ENCODE peak calls at places on chromosomes 12 and 14, in eight cellular contexts. T is fibroblast of lung, B is psoas muscle, W is right cardiac atrium, F is mesenchymal stem cell, X is mesendoderm, H is spleen, E is gastrocnemius medialis. K is an unnamed sample. For H3K4me1, the result is how much of the 10 kb centered on the place peaks cover.

GRCh38 chr14:105075364-105076295 is 10.4 kb upstream of the GPR132 start:
- DNase-seq in T (peak), B (peak), W (peak), F (peak), X (peak), H (peak), E (no peak), K (peak)

GRCh38 chr12:26831959-26832816 is 806 bp downstream of the ITPR2 start:
- DNase-seq in T (peak), B (peak), W (peak), F (peak), X (peak), H (peak), E (peak), K (peak)

GRCh38 chr12:84397279-84397678 is 515.3 kb downstream of the SLC6A15 start:
- DNase-seq in T (no peak), B (no peak), W (no peak), F (no peak), X (no peak), H (no peak), E (no peak), K (no peak)

GRCh38 chr12:114944736-114945135 is 260.8 kb upstream of the TBX3 start:
- DNase-seq in T (no peak), B (no peak), W (no peak), F (no peak), X (no peak), H (no peak), E (no peak), K (no peak)

GRCh38 chr14:92551066-92551841 is 37.7 kb downstream of the RIN3 start:
- DNase-seq in T (no peak), B (no peak), W (no peak), F (no peak), X (no peak), H (no peak), E (no peak), K (no peak)

GRCh38 chr14:89165189-89165809 is 251.7 kb downstream of the FOXN3 start:
- DNase-seq in T (no peak), B (no peak), W (peak), F (no peak), X (no peak), H (no peak), E (no peak), K (no peak)

GRCh38 chr14:75476274-75476995 is 45.8 kb upstream of the BATF start:
- DNase-seq in T (peak), B (no peak), W (peak), F (peak), X (peak), H (no peak), E (peak), K (peak)

GRCh38 chr14:69667938-69668336 is 56.5 kb downstream of the SUSD6 start:
- DNase-seq in T (no peak), B (no peak), W (no peak), F (no peak), X (no peak), H (no peak), E (no peak), K (no peak)

GRCh38 chr12:6340745-6341438 is 984 bp downstream of the TNFRSF1A start:
- DNase-seq in T (no peak), B (peak), W (peak), F (peak), X (no peak), H (peak), E (no peak), K (no peak)

GRCh38 chr12:125922328-125922727 is 857.1 kb downstream of the AACS start:
- DNase-seq in T (no peak), B (no peak), W (no peak), F (no peak), X (no peak), H (no peak), E (no peak), K (no peak)

GRCh38 chr12:67107751-67108269 is 161.3 kb upstream of the CAND1 start:
- DNase-seq in T (no peak), B (no peak), W (no peak), F (no peak), X (no peak), H (no peak), E (no peak), K (no peak)

GRCh38 chr12:75892779-75893408 is 138.7 kb downstream of the PHLDA1 start:
- DNase-seq in T (peak), B (no peak), W (no peak), F (peak), X (peak), H (no peak), E (no peak), K (no peak)

GRCh38 chr12:117334855-117335587 is 26.4 kb downstream of the NOS1 start:
- DNase-seq in T (peak), B (no peak), W (peak), F (no peak), X (no peak), H (no peak), E (no peak), K (no peak)

GRCh38 chr14:101854366-101854765 is 92.9 kb downstream of the PPP2R5C start:
- DNase-seq in T (no peak), B (no peak), W (no peak), F (peak), X (peak), H (no peak), E (no peak), K (no peak)

GRCh38 chr12:51926718-51927117 is 19.4 kb downstream of the ACVRL1 start:
- DNase-seq in T (no peak), B (no peak), W (peak), F (peak), X (peak), H (no peak), E (no peak), K (no peak)

GRCh38 chr12:107318804-107319535 is 225.6 kb upstream of the CRY1 start:
- DNase-seq in T (peak), B (peak), W (no peak), F (peak), X (peak), H (peak), E (no peak), K (no peak)

GRCh38 chr12:26018926-26019325 is 60.4 kb downstream of the RASSF8 start:
- DNase-seq in T (no peak), B (no peak), W (no peak), F (no peak), X (no peak), H (no peak), E (no peak), K (no peak)

GRCh38 chr12:92570056-92570753 is 132.6 kb upstream of the PLEKHG7 start:
- DNase-seq in T (peak), B (no peak), W (no peak), F (peak), X (peak), H (no peak), E (peak), K (no peak)

GRCh38 chr14:105855246-105855892 is 329.0 kb downstream of the TMEM121 start:
- DNase-seq in T (no peak), B (peak), W (no peak), F (no peak), X (no peak), H (peak), E (no peak), K (peak)

GRCh38 chr12:75979181-75979580 is 52.4 kb downstream of the PHLDA1 start:
- DNase-seq in T (peak), B (no peak), W (no peak), F (peak), X (no peak), H (no peak), E (no peak), K (no peak)

GRCh38 chr12:100058482-100059029 is 73.8 kb upstream of the ANKS1B start:
- DNase-seq in T (peak), B (no peak), W (no peak), F (peak), X (peak), H (no peak), E (no peak), K (no peak)

GRCh38 chr12:77402726-77403125 is 337.4 kb upstream of the E2F7 start:
- DNase-seq in T (peak), B (no peak), W (no peak), F (no peak), X (no peak), H (no peak), E (no peak), K (no peak)

GRCh38 chr12:20629414-20630156 is 65.5 kb upstream of the SLCO1C1 start:
- DNase-seq in T (peak), B (no peak), W (peak), F (peak), X (no peak), H (no peak), E (peak), K (no peak)

GRCh38 chr14:55802986-55803431 is 223.0 kb downstream of the KTN1 start:
- DNase-seq in T (peak), B (no peak), W (no peak), F (peak), X (no peak), H (no peak), E (no peak), K (no peak)

GRCh38 chr12:26630546-26631027 is 202.4 kb downstream of the ITPR2 start:
- DNase-seq in T (peak), B (no peak), W (peak), F (peak), X (no peak), H (no peak), E (no peak), K (no peak)

GRCh38 chr12:52249041-52249461 is 16.0 kb downstream of the KRT7 start:
- DNase-seq in T (no peak), B (peak), W (peak), F (no peak), X (no peak), H (no peak), E (peak), K (peak)

GRCh38 chr12:5402009-5402408 is 29.9 kb upstream of the NTF3 start:
- DNase-seq in T (no peak), B (no peak), W (no peak), F (no peak), X (no peak), H (no peak), E (no peak), K (no peak)

GRCh38 chr14:74593241-74593985 is 18.6 kb downstream of the LTBP2 start:
- DNase-seq in T (no peak), B (peak), W (no peak), F (no peak), X (no peak), H (peak), E (no peak), K (no peak)

GRCh38 chr12:99200711-99201384 is 446.7 kb upstream of the GARIN6 start:
- DNase-seq in T (peak), B (no peak), W (no peak), F (no peak), X (peak), H (no peak), E (no peak), K (no peak)

GRCh38 chr14:92652413-92653151 is 95.8 kb downstream of the LGMN start:
- DNase-seq in T (no peak), B (no peak), W (no peak), F (no peak), X (no peak), H (no peak), E (no peak), K (no peak)

GRCh38 chr12:106386836-106387555 is 29.4 kb downstream of the POLR3B start:
- DNase-seq in T (peak), B (no peak), W (no peak), F (peak), X (no peak), H (no peak), E (no peak), K (no peak)

GRCh38 chr12:79085106-79085682 is 220.6 kb downstream of the SYT1 start:
- DNase-seq in T (peak), B (no peak), W (no peak), F (no peak), X (no peak), H (no peak), E (no peak), K (no peak)

GRCh38 chr12:19189522-19189921 is 60.0 kb downstream of the PLEKHA5 start:
- DNase-seq in T (peak), B (no peak), W (no peak), F (no peak), X (no peak), H (no peak), E (no peak), K (no peak)

GRCh38 chr12:18246057-18246456 is 15.3 kb upstream of the PIK3C2G start:
- DNase-seq in T (no peak), B (no peak), W (no peak), F (no peak), X (peak), H (no peak), E (no peak), K (no peak)

GRCh38 chr12:31118831-31119530 is 45.3 kb downstream of the DDX11 start:
- DNase-seq in T (no peak), B (no peak), W (peak), F (no peak), X (peak), H (peak), E (no peak), K (no peak)

GRCh38 chr12:116200812-116201211 is 76.7 kb downstream of the MED13L start:
- DNase-seq in T (peak), B (no peak), W (no peak), F (peak), X (no peak), H (no peak), E (no peak), K (no peak)

GRCh38 chr12:132084681-132085635 is 59.2 kb downstream of the DDX51 start:
- DNase-seq in T (peak), B (peak), W (peak), F (peak), X (peak), H (peak), E (peak), K (peak)

GRCh38 chr12:67578976-67579661 is 69.4 kb upstream of the DYRK2 start:
- DNase-seq in T (peak), B (no peak), W (no peak), F (no peak), X (no peak), H (no peak), E (no peak), K (no peak)

GRCh38 chr14:60090864-60091519 is 731 bp upstream of the PCNX4 start:
- DNase-seq in T (peak), B (peak), W (peak), F (peak), X (peak), H (no peak), E (peak), K (peak)

DNA sequence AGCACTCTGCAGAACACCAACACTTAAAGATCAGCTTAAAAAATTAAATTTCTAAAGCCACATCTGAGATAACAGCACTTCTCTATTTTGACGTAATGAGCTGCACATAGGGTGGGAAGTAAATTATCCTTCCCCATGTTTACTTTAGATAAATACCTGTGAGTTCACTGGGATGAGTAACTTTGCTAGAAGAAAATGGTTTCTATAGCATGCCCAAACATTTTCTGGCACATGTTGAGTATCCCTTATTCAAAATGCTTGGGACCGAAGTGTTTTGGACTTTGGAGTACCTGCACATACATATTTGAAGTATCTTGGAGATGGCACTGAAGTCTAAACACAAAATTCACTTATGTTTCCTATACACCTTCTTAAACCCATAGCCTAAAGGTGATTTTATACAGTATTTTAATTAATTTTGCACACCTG is 6.6 kb downstream of the SLC38A2 start:
- DNase-seq in T (peak), B (no peak), W (no peak), F (peak), X (no peak), H (no peak), E (no peak), K (no peak)
- H3K4me1 ChIP-seq in T (under half), B (half or more), W (under half), F (under half), X (under half), H (half or more), E (half or more), K (under half)

GRCh38 chr12:12901158-12901791 is 9.9 kb downstream of the GPRC5A start:
- DNase-seq in T (peak), B (no peak), W (no peak), F (peak), X (no peak), H (no peak), E (peak), K (peak)
- H3K27ac ChIP-seq in T (peak), B (no peak), W (peak), F (peak), X (no peak), H (no peak), E (peak), K (peak)

GRCh38 chr12:128266559-128267245 is at the start of gene TMEM132C:
- DNase-seq in T (no peak), B (no peak), W (peak), F (no peak), X (peak), H (no peak), E (no peak), K (no peak)
- H3K4me3 ChIP-seq in T (no peak), B (peak), W (peak), F (no peak), X (no peak), H (peak), E (no peak), K (no peak)

GRCh38 chr14:32808574-32809098 is 130.0 kb upstream of the NPAS3 start:
- DNase-seq in T (peak), B (no peak), W (no peak), F (no peak), X (no peak), H (no peak), E (no peak), K (no peak)
- H3K4me1 ChIP-seq in T (under half), B (under half), W (under half), F (under half), X (under half), H (under half), E (under half), K (under half)

DNA sequence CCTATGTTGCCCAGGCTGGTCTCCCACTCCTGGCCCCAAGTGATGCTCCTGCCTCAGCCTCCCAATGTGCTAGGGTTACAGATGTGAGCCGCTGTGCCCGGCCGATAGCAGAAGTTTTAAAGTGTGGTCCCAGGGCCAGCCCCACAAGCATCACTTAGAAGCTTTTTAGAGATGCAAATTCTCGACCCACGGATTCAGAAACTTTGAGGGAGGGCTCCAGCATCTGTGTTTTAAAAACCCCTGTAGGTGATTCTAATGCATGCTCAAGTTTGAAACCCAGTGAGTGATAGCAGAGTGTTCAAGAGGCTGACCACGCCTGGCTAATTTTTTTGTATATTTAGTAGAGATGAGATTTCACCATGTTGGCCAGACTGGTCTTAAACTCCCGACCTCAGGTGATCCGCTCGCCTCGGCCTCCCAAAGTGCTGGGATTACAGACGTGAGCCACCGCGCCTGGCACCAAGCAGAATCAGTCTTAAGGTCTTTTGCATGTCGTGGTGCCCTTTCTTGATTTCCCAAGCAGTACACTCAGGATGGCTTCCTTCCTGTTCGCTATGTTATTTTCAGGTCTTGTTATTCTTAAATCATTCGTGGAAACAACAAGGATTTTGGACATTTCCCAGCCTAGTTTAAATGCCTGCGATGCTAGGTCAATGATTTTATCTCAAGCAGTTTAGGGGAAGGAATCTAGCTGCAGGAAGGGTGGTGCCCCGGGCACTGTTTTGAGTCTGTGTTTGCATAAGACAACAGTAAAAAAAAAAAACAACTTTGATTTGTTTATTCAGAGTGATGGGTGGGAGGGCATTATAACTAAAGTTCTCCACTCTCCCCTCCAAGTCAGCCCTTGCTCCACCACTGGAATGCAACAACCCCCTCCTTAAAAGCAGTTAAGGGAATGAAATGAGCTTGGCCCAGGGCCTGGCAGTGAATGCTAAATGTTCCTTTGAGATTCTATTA is 9.2 kb upstream of the RILPL2 start:
- DNase-seq in T (peak), B (no peak), W (peak), F (peak), X (peak), H (no peak), E (no peak), K (no peak)
- H3K27ac ChIP-seq in T (no peak), B (no peak), W (peak), F (no peak), X (no peak), H (peak), E (peak), K (peak)

GRCh38 chr14:103337794-103338193 is 3.8 kb downstream of the EIF5 start:
- DNase-seq in T (no peak), B (no peak), W (no peak), F (no peak), X (no peak), H (no peak), E (no peak), K (no peak)

GRCh38 chr14:103333754-103334643 is at the start of gene EIF5:
- DNase-seq in T (peak), B (peak), W (peak), F (peak), X (peak), H (peak), E (peak), K (peak)

GRCh38 chr14:103334644-103335603 is 887 bp downstream of the EIF5 start:
- DNase-seq in T (peak), B (peak), W (peak), F (peak), X (peak), H (peak), E (peak), K (peak)

GRCh38 chr14:103339561-103339960 is 5.5 kb downstream of the EIF5 start:
- DNase-seq in T (no peak), B (no peak), W (no peak), F (no peak), X (no peak), H (no peak), E (no peak), K (no peak)

GRCh38 chr14:103336191-103336590 is 2.2 kb downstream of the EIF5 start:
- DNase-seq in T (no peak), B (no peak), W (no peak), F (no peak), X (no peak), H (no peak), E (no peak), K (no peak)
- H3K4me3 ChIP-seq in T (peak), B (peak), W (no peak), F (peak), X (no peak), H (peak), E (peak), K (no peak)

GRCh38 chr12:50619610-50619958 is 114.8 kb downstream of the DIP2B start:
- DNase-seq in T (no peak), B (no peak), W (no peak), F (no peak), X (no peak), H (no peak), E (no peak), K (no peak)
- H3K4me1 ChIP-seq in T (under half), B (under half), W (under half), F (under half), X (under half), H (half or more), E (under half), K (under half)

K was measured in aorta.